ENCODE peak calls at places on chromosomes 5 and 9, in ten cellular contexts. S is Right ventricle myocardium superior; U is mesothelial cell of epicardium; B is omental fat pad; K is A172; E is effector memory CD8-positive, alpha-beta T cell; R is substantia nigra; P is AG20443; N is CD4-positive, CD25-positive, alpha-beta regulatory T cell; Q is amniotic stem cell. T is an unnamed sample.
A peak's percentile ranks its signal among the peaks of the same experiment; 100 is the strongest.

GRCh38 chr9:35658894-35659220 is 765 bp downstream of the CCDC107 start:
- DNase-seq in S (peak; percentile 70), U (no peak), B (no peak), K (peak; percentile 53), E (no peak), R (no peak), P (peak; percentile 51), N (no peak), Q (no peak), T (no peak)

GRCh38 chr9:91657501-91657900 is 233.9 kb upstream of the NFIL3 start:
- DNase-seq in S (no peak), U (no peak), B (no peak), K (no peak), E (no peak), R (no peak), P (no peak), N (no peak), Q (no peak), T (no peak)

GRCh38 chr5:137564475-137564961 is 65.4 kb upstream of the SPOCK1 start:
- DNase-seq in S (no peak), U (no peak), B (no peak), K (peak; percentile 7), E (no peak), R (no peak), P (peak; percentile 22), N (no peak), Q (no peak), T (no peak)

GRCh38 chr9:82961504-82962125 is 101.3 kb downstream of the RASEF start:
- DNase-seq in S (peak; percentile 71), U (peak; percentile 81), B (no peak), K (peak; percentile 71), E (no peak), R (peak; percentile 70), P (peak; percentile 85), N (no peak), Q (peak; percentile 75), T (peak; percentile 73)

GRCh38 chr9:37425298-37425752 is 2.8 kb downstream of the GRHPR start:
- DNase-seq in S (no peak), U (no peak), B (no peak), K (peak; percentile 38), E (no peak), R (no peak), P (no peak), N (no peak), Q (no peak), T (no peak)

GRCh38 chr5:44089419-44090125 is 299.6 kb downstream of the FGF10 start:
- DNase-seq in S (peak; percentile 45), U (no peak), B (no peak), K (no peak), E (no peak), R (no peak), P (no peak), N (no peak), Q (no peak), T (no peak)

GRCh38 chr9:4147476-4148214 is 152.2 kb downstream of the GLIS3 start:
- DNase-seq in S (no peak), U (no peak), B (no peak), K (no peak), E (no peak), R (peak; percentile 32), P (no peak), N (no peak), Q (no peak), T (no peak)

GRCh38 chr5:149887622-149888183 is 56.9 kb downstream of the PDE6A start:
- DNase-seq in S (no peak), U (peak; percentile 40), B (no peak), K (peak; percentile 92), E (no peak), R (no peak), P (no peak), N (no peak), Q (no peak), T (no peak)

GRCh38 chr9:71213633-71214032 is 92.2 kb upstream of the TRPM3 start:
- DNase-seq in S (no peak), U (no peak), B (no peak), K (no peak), E (no peak), R (no peak), P (no peak), N (no peak), Q (no peak), T (no peak)

GRCh38 chr5:53024535-53024934 is 35.4 kb downstream of the ITGA2 start:
- DNase-seq in S (no peak), U (no peak), B (no peak), K (no peak), E (no peak), R (no peak), P (no peak), N (no peak), Q (no peak), T (no peak)

GRCh38 chr9:108761530-108762347 is 94.0 kb downstream of the ACTL7B start:
- DNase-seq in S (peak; percentile 59), U (peak; percentile 64), B (no peak), K (peak; percentile 80), E (no peak), R (peak; percentile 47), P (peak; percentile 88), N (no peak), Q (no peak), T (peak; percentile 42)

GRCh38 chr5:1318659-1319251 is 23.9 kb upstream of the TERT start:
- DNase-seq in S (no peak), U (no peak), B (no peak), K (no peak), E (no peak), R (no peak), P (no peak), N (no peak), Q (no peak), T (no peak)

GRCh38 chr5:133885566-133885965 is 82.9 kb downstream of the C5orf15 start:
- DNase-seq in S (no peak), U (no peak), B (no peak), K (no peak), E (no peak), R (no peak), P (no peak), N (no peak), Q (no peak), T (no peak)

GRCh38 chr9:76732341-76732958 is 31.8 kb upstream of the PCA3 start:
- DNase-seq in S (no peak), U (no peak), B (no peak), K (no peak), E (no peak), R (no peak), P (peak; percentile 48), N (no peak), Q (no peak), T (no peak)

GRCh38 chr5:38286038-38286437 is 27.7 kb downstream of the EGFLAM start:
- DNase-seq in S (no peak), U (no peak), B (no peak), K (no peak), E (no peak), R (no peak), P (no peak), N (no peak), Q (no peak), T (no peak)

GRCh38 chr5:168747987-168748777 is 169.0 kb upstream of the PANK3 start:
- DNase-seq in S (peak; percentile 57), U (peak; percentile 60), B (no peak), K (peak; percentile 13), E (no peak), R (no peak), P (peak; percentile 57), N (no peak), Q (no peak), T (peak; percentile 28)

T was measured in NCI-H1694.